ENCODE peak calls at places on chromosome 19, in eight cellular contexts. O, P, J, Z, U, E, R and L are unnamed samples.

GRCh38 chr19:12828494-12828893 is 5.9 kb downstream of the RTBDN start:
- DNase-seq in O (no peak), P (peak), J (no peak), Z (no peak), U (no peak), E (no peak), R (no peak), L (no peak)

GRCh38 chr19:1944088-1944915 is 3.3 kb downstream of the CSNK1G2 start:
- DNase-seq in O (no peak), P (no peak), J (no peak), Z (no peak), U (no peak), E (peak), R (no peak), L (no peak)

GRCh38 chr19:38849746-38850230 is at the start of gene HNRNPL:
- DNase-seq in O (peak), P (peak), J (no peak), Z (no peak), U (peak), E (no peak), R (no peak), L (no peak)

GRCh38 chr19:10706990-10707389 is 5.8 kb downstream of the QTRT1 start:
- DNase-seq in O (no peak), P (no peak), J (no peak), Z (no peak), U (no peak), E (no peak), R (no peak), L (no peak)

GRCh38 chr19:12757544-12758274 is 6.1 kb downstream of the BEST2 start:
- DNase-seq in O (peak), P (peak), J (peak), Z (peak), U (no peak), E (peak), R (peak), L (peak)

GRCh38 chr19:21789761-21790160 is 22.4 kb upstream of the ZNF100 start:
- DNase-seq in O (no peak), P (no peak), J (no peak), Z (no peak), U (no peak), E (no peak), R (no peak), L (no peak)

GRCh38 chr19:658916-659839 is 3.8 kb downstream of the RNF126 start:
- DNase-seq in O (no peak), P (no peak), J (no peak), Z (no peak), U (no peak), E (peak), R (no peak), L (no peak)

GRCh38 chr19:33473644-33474305 is 47.8 kb downstream of the PEPD start:
- DNase-seq in O (no peak), P (no peak), J (peak), Z (no peak), U (no peak), E (no peak), R (no peak), L (peak)

GRCh38 chr19:18282021-18282787 is 782 bp upstream of the JUND start:
- DNase-seq in O (no peak), P (no peak), J (peak), Z (no peak), U (peak), E (no peak), R (no peak), L (peak)

GRCh38 chr19:11400695-11401291 is 16.7 kb upstream of the EPOR start:
- DNase-seq in O (no peak), P (no peak), J (no peak), Z (no peak), U (no peak), E (no peak), R (no peak), L (no peak)

GRCh38 chr19:40741527-40742390 is 8.5 kb downstream of the ACTMAP start:
- DNase-seq in O (no peak), P (no peak), J (no peak), Z (no peak), U (no peak), E (no peak), R (no peak), L (no peak)

GRCh38 chr19:17309962-17310461 is 649 bp downstream of the DDA1 start:
- DNase-seq in O (no peak), P (no peak), J (no peak), Z (no peak), U (no peak), E (no peak), R (no peak), L (no peak)

GRCh38 chr19:7618366-7618765 is 11.0 kb downstream of the XAB2 start:
- DNase-seq in O (peak), P (no peak), J (no peak), Z (peak), U (no peak), E (no peak), R (no peak), L (no peak)

GRCh38 chr19:47417746-47418594 is 1.4 kb downstream of the MEIS3 start:
- DNase-seq in O (no peak), P (no peak), J (no peak), Z (no peak), U (no peak), E (no peak), R (no peak), L (no peak)

GRCh38 chr19:37845932-37846331 is 60.5 kb downstream of the WDR87 start:
- DNase-seq in O (no peak), P (no peak), J (no peak), Z (no peak), U (no peak), E (no peak), R (no peak), L (no peak)

GRCh38 chr19:2359992-2360875 is at the start of gene TMPRSS9:
- DNase-seq in O (no peak), P (no peak), J (no peak), Z (no peak), U (no peak), E (no peak), R (no peak), L (no peak)

GRCh38 chr19:1883784-1884183 is 1.5 kb downstream of the ABHD17A start:
- DNase-seq in O (no peak), P (no peak), J (no peak), Z (no peak), U (no peak), E (no peak), R (no peak), L (no peak)

GRCh38 chr19:43625918-43626579 is 6.6 kb upstream of the ZNF428 start:
- DNase-seq in O (no peak), P (no peak), J (no peak), Z (peak), U (no peak), E (no peak), R (no peak), L (no peak)

GRCh38 chr19:28905996-28906395 is 307.0 kb downstream of the UQCRFS1 start:
- DNase-seq in O (no peak), P (no peak), J (no peak), Z (no peak), U (no peak), E (no peak), R (no peak), L (peak)

GRCh38 chr19:48615145-48616040 is 517 bp upstream of the FAM83E start:
- DNase-seq in O (no peak), P (peak), J (no peak), Z (no peak), U (no peak), E (no peak), R (no peak), L (no peak)

GRCh38 chr19:50214699-50215543 is 11.5 kb downstream of the MYH14 start:
- DNase-seq in O (peak), P (peak), J (no peak), Z (no peak), U (no peak), E (no peak), R (peak), L (no peak)

GRCh38 chr19:38417544-38418506 is 8.2 kb downstream of the RASGRP4 start:
- DNase-seq in O (no peak), P (peak), J (no peak), Z (peak), U (no peak), E (peak), R (peak), L (no peak)

GRCh38 chr19:31560021-31560770 is 211.0 kb upstream of the TSHZ3 start:
- DNase-seq in O (no peak), P (no peak), J (no peak), Z (no peak), U (no peak), E (peak), R (no peak), L (no peak)

GRCh38 chr19:46635920-46636761 is at the start of gene GNG8:
- DNase-seq in O (no peak), P (no peak), J (no peak), Z (no peak), U (no peak), E (no peak), R (no peak), L (no peak)

GRCh38 chr19:39166571-39167391 is 30.0 kb upstream of the NCCRP1 start:
- DNase-seq in O (peak), P (peak), J (no peak), Z (no peak), U (no peak), E (peak), R (no peak), L (no peak)

GRCh38 chr19:42512743-42513304 is 15.5 kb downstream of the CEACAM1 start:
- DNase-seq in O (no peak), P (no peak), J (no peak), Z (no peak), U (no peak), E (no peak), R (no peak), L (no peak)

GRCh38 chr19:4844348-4845179 is 13.1 kb upstream of the TICAM1 start:
- DNase-seq in O (no peak), P (no peak), J (no peak), Z (peak), U (no peak), E (peak), R (no peak), L (no peak)

GRCh38 chr19:58334691-58335249 is 8.0 kb downstream of the ZSCAN22 start:
- DNase-seq in O (no peak), P (no peak), J (no peak), Z (no peak), U (no peak), E (no peak), R (no peak), L (no peak)

GRCh38 chr19:54009440-54009839 is 18.0 kb downstream of the CACNG6 start:
- DNase-seq in O (no peak), P (no peak), J (no peak), Z (peak), U (no peak), E (no peak), R (no peak), L (no peak)

GRCh38 chr19:40245506-40246128 is 19.1 kb upstream of the CCNP start:
- DNase-seq in O (no peak), P (no peak), J (no peak), Z (no peak), U (no peak), E (no peak), R (no peak), L (no peak)

DNA sequence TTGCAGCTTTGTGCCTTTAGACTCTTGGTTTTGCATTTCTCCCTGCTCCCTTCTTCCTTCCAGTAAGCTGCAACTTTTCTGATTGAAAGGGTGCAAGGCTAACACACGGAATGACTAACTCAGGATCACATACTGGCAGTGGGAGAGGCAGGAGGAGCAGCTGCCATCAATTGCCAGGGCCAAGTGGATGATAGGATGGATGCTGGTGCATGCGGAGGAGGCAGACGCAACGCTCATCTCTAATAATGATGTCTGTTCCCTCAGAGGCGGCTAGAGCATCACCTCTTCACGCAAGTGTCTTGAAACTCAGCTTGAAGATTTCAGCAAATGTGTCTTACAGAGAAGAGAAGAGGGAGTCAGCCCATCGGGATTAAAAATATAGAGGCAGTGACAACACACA is 49.5 kb upstream of the TPM4 start:
- DNase-seq in O (no peak), P (no peak), J (no peak), Z (no peak), U (no peak), E (peak), R (no peak), L (no peak)
- TF ChIP-seq POLR2A in O (no peak), P (no peak), J (no peak), Z (no peak), U (no peak), E (no peak), R (no peak), L (no peak)

GRCh38 chr19:13846533-13847032 is 30.4 kb upstream of the NANOS3 start:
- DNase-seq in O (peak), P (peak), J (peak), Z (peak), U (peak), E (peak), R (peak), L (peak)
- TF ChIP-seq POLR2A in O (no peak), P (no peak), J (no peak), Z (peak), U (no peak), E (no peak), R (no peak), L (peak)

DNA sequence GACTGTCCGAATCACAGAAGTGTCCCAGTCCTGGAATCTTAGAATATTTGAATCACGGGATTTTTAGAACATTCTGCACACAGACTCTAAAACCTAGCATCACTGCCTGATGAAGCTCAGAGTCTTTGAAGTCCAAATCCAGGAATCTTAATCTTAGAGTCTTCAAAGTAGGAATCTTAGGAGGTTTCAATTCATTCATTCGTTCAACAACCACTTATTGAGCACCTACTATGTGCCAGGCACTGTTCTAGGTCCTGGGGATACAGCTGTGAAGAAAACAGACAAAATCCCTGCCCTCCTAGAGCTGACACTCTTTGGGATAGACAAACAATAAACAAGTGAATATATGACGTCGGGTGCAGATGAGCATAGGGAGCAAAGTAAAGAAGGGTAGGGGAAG is 1.7 kb downstream of the RTN2 start:
- DNase-seq in O (no peak), P (no peak), J (no peak), Z (no peak), U (no peak), E (no peak), R (no peak), L (no peak)
- TF ChIP-seq POLR2A in O (no peak), P (no peak), J (no peak), Z (no peak), U (no peak), E (no peak), R (no peak), L (no peak)

DNA sequence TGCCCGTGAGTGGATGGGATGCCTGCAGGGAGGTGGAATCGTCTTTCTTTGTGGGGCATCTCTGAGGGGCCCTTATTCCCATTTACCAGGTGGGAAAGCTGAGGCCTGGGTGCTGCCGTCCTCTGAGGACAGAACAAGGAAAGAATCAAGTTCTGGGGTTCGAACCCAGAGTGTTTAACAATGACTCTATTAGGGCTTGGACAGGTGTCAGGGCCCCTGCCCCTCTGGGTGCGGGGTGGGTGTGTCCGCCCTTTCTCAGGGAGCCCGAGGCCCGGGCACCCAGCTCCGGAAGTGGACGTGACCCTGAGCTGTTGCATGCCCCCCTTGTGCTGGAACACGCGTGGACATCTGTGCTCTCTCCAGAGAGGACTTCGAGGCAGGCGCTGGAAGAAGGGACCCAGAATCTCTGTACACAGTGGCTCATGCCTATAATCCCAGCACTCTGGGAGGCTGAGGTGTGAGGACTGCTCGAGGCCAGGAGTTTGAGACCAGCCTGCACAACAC is 10.8 kb downstream of the NDUFA11 start:
- DNase-seq in O (no peak), P (no peak), J (no peak), Z (no peak), U (no peak), E (no peak), R (no peak), L (no peak)
- TF ChIP-seq POLR2A in O (no peak), P (no peak), J (no peak), Z (no peak), U (no peak), E (no peak), R (no peak), L (no peak)

DNA sequence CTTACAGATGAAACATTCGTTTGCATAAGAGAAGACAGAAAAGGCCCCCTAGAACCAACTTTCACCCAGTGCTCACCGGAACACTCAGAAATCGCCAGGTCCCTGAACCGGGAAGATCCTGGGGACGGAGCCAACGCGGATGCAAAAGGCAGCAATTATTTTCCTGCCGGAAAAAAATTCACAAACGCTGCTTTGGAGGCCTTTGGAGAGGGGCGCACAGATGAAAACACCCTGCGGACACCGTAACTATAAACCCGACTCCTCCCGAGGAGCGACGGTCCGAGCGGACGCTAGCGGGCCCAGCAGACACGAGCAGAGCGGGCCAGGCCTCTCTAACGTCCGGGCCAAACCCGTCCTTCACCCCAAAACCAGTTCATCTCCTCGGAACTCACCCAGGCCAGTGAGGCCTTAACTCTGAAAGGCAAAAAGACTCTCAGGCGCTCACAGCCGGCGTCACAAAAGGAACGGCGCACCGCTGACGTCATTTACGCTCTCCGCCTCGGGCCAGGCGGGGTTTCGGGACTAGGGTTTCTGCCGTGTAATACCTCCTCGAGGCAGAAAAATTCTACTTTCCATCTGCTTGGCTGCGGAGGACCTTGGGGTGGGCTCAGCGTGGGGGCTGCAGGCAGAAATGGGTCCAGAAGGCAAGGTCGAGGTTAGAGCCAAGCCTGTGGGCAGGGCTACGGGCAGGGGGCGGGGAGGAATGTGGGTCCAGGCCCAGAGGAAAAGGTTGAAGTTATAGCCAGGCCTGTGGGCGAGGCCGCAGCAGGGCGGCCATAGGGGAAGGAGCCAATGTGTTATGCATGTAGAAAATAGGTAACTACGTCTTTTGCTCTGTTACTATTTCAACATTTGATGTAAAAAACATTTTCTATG is at the start of gene ZNF426:
- DNase-seq in O (peak), P (peak), J (peak), Z (peak), U (peak), E (peak), R (peak), L (peak)
- TF ChIP-seq POLR2A in O (no peak), P (no peak), J (peak), Z (no peak), U (peak), E (peak), R (no peak), L (peak)

GRCh38 chr19:3636506-3636905 is 9.9 kb upstream of the CACTIN start:
- DNase-seq in O (no peak), P (no peak), J (no peak), Z (no peak), U (no peak), E (no peak), R (no peak), L (no peak)
- TF ChIP-seq POLR2A in O (no peak), P (no peak), J (no peak), Z (no peak), U (no peak), E (no peak), R (no peak), L (no peak)